ENCODE peak calls at places on chromosomes 6 and 20, in four cellular contexts. One of them, this sample, is unnamed.

GRCh38 chr20:33812673-33813462 is 1.7 kb downstream of the CHMP4B start:
- DNase-seq in prostate gland: no peak
- DNase-seq in osteocyte: no peak
- DNase-seq in HFFc6: no peak
- DNase-seq in this sample: no peak

GRCh38 chr6:109290143-109290931 is 91.9 kb downstream of the CD164 start:
- DNase-seq in osteocyte: no peak
- DNase-seq in HFFc6: no peak
- DNase-seq in prostate gland: no peak
- DNase-seq in this sample: no peak

GRCh38 chr6:157487110-157487773 is 106.3 kb downstream of the ZDHHC14 start:
- DNase-seq in prostate gland: no peak
- DNase-seq in osteocyte: no peak
- DNase-seq in HFFc6: no peak
- DNase-seq in this sample: no peak

GRCh38 chr6:74870403-74870802 is 335.4 kb downstream of the COL12A1 start:
- DNase-seq in prostate gland: no peak
- DNase-seq in HFFc6: no peak
- DNase-seq in osteocyte: no peak
- DNase-seq in this sample: no peak

GRCh38 chr6:144582939-144583613 is 297.9 kb downstream of the UTRN start:
- DNase-seq in osteocyte: no peak
- DNase-seq in HFFc6: no peak
- DNase-seq in prostate gland: peak
- DNase-seq in this sample: no peak

GRCh38 chr20:53071833-53072232 is 99.7 kb downstream of the TSHZ2 start:
- DNase-seq in HFFc6: no peak
- DNase-seq in prostate gland: no peak
- DNase-seq in osteocyte: no peak
- DNase-seq in this sample: no peak

GRCh38 chr20:19566226-19566960 is 191.7 kb upstream of the RIN2 start:
- DNase-seq in HFFc6: no peak
- DNase-seq in prostate gland: no peak
- DNase-seq in osteocyte: no peak
- DNase-seq in this sample: no peak

GRCh38 chr20:35947489-35947888 is 6.8 kb downstream of the SCAND1 start:
- DNase-seq in osteocyte: no peak
- DNase-seq in HFFc6: peak
- DNase-seq in prostate gland: no peak
- DNase-seq in this sample: no peak

GRCh38 chr6:24719125-24719931 is at the start of gene C6orf62:
- DNase-seq in osteocyte: no peak
- DNase-seq in prostate gland: no peak
- DNase-seq in HFFc6: peak
- DNase-seq in this sample: no peak

GRCh38 chr6:128520436-128521301 is at the start of gene PTPRK:
- DNase-seq in prostate gland: peak
- DNase-seq in HFFc6: peak
- DNase-seq in osteocyte: peak
- DNase-seq in this sample: peak

GRCh38 chr20:47496118-47496517 is 5.6 kb upstream of the NCOA3 start:
- DNase-seq in prostate gland: no peak
- DNase-seq in osteocyte: no peak
- DNase-seq in HFFc6: no peak
- DNase-seq in this sample: no peak

GRCh38 chr20:59170406-59171349 is 7.1 kb downstream of the ZNF831 start:
- DNase-seq in HFFc6: no peak
- DNase-seq in prostate gland: no peak
- DNase-seq in osteocyte: no peak
- DNase-seq in this sample: no peak

GRCh38 chr20:9294081-9294480 is 220.3 kb upstream of the LAMP5 start:
- DNase-seq in HFFc6: peak
- DNase-seq in osteocyte: no peak
- DNase-seq in prostate gland: no peak
- DNase-seq in this sample: no peak

GRCh38 chr6:55898342-55898741 is 23.0 kb upstream of the BMP5 start:
- DNase-seq in HFFc6: no peak
- DNase-seq in osteocyte: no peak
- DNase-seq in prostate gland: no peak
- DNase-seq in this sample: no peak

GRCh38 chr6:33213166-33213988 is 5.1 kb downstream of the RING1 start:
- DNase-seq in osteocyte: no peak
- DNase-seq in HFFc6: no peak
- DNase-seq in prostate gland: no peak
- DNase-seq in this sample: no peak

GRCh38 chr6:116507324-116507723 is 4.1 kb upstream of the CALHM5 start:
- DNase-seq in prostate gland: no peak
- DNase-seq in HFFc6: peak
- DNase-seq in osteocyte: no peak
- DNase-seq in this sample: no peak

GRCh38 chr6:133756046-133756445 is 132.9 kb upstream of the TCF21 start:
- DNase-seq in HFFc6: peak
- DNase-seq in osteocyte: no peak
- DNase-seq in prostate gland: no peak
- DNase-seq in this sample: no peak

GRCh38 chr20:57654998-57655811 is 35.0 kb upstream of the ZBP1 start:
- DNase-seq in prostate gland: peak
- DNase-seq in osteocyte: peak
- DNase-seq in HFFc6: no peak
- DNase-seq in this sample: peak

GRCh38 chr6:42010185-42010872 is 40.0 kb upstream of the TAF8 start:
- DNase-seq in HFFc6: no peak
- DNase-seq in osteocyte: no peak
- DNase-seq in prostate gland: no peak
- DNase-seq in this sample: peak

GRCh38 chr20:1144401-1145172 is 26.2 kb downstream of the PSMF1 start:
- DNase-seq in osteocyte: no peak
- DNase-seq in HFFc6: no peak
- DNase-seq in prostate gland: no peak
- DNase-seq in this sample: no peak

GRCh38 chr6:33118525-33119123 is 42.8 kb downstream of the HLA-DPB1 start:
- DNase-seq in HFFc6: peak
- DNase-seq in prostate gland: peak
- DNase-seq in osteocyte: no peak
- DNase-seq in this sample: no peak

GRCh38 chr20:3067139-3068009 is 4.0 kb upstream of the OXT start:
- DNase-seq in osteocyte: no peak
- DNase-seq in HFFc6: no peak
- DNase-seq in prostate gland: no peak
- DNase-seq in this sample: peak

GRCh38 chr20:3071610-3072529 is at the start of gene OXT:
- DNase-seq in prostate gland: peak
- DNase-seq in HFFc6: no peak
- DNase-seq in osteocyte: no peak
- DNase-seq in this sample: peak

GRCh38 chr20:3071266-3071609 is 182 bp upstream of the OXT start:
- DNase-seq in HFFc6: no peak
- DNase-seq in osteocyte: no peak
- DNase-seq in prostate gland: no peak
- DNase-seq in this sample: no peak

GRCh38 chr20:3068075-3068474 is 3.3 kb upstream of the OXT start:
- DNase-seq in prostate gland: no peak
- DNase-seq in HFFc6: no peak
- DNase-seq in osteocyte: no peak
- DNase-seq in this sample: peak

DNA sequence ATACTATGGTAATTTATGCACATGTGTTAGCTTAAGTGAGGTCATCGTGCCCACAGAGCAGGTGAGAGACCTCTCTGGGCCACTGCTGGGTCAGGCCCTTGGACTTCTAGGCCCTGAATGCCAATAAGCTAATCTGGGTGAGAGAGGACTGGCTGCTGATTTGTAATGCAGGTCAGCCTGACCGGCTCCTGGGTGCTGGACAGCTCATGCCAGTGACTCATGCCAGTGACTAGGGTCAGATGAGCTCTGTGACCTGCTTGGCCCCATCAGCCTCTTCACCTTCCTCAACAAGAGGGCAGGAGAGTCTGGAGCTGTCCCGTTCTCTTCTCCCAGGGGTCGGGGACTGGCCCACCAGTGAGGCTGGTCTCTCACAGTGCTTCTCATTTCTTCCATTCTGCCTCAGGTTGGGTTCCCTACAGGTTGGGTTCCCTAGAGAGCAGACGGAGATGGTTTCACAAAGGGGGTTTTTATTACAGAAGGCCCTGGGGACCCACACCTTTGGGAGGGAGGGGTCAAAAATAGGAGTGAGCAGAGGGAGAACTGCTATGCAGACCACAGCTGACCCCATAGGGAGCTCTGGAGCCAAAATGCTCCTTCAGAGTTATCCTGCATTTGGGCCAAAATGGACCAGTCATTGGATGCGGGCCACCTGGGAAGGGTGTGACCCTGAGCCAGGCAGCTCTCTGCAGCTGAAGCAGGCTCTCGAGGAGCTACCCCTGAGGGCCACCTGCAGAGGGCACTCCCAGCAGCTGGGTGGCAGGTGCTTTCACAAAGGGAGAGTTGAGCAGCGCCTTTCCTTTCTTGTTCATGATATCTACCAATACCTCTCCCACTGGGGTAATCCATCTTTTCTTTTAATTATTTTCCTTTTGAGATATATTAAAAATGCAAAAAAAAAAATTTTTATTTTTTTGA is 2.2 kb upstream of the OXT start:
- DNase-seq in prostate gland: no peak
- DNase-seq in HFFc6: peak
- DNase-seq in osteocyte: no peak
- DNase-seq in this sample: peak
- TF ChIP-seq CTCF in prostate gland: no peak
- TF ChIP-seq CTCF in HFFc6: no peak
- TF ChIP-seq CTCF in osteocyte: no peak
- TF ChIP-seq CTCF in this sample: no peak

GRCh38 chr6:20401403-20402180 is at the start of gene E2F3:
- DNase-seq in prostate gland: peak
- DNase-seq in osteocyte: peak
- DNase-seq in HFFc6: peak
- DNase-seq in this sample: peak

GRCh38 chr6:20399518-20399917 is 2.2 kb upstream of the E2F3 start:
- DNase-seq in HFFc6: no peak
- DNase-seq in osteocyte: no peak
- DNase-seq in prostate gland: no peak
- DNase-seq in this sample: no peak

GRCh38 chr6:20403080-20403765 is 1.5 kb downstream of the E2F3 start:
- DNase-seq in osteocyte: peak
- DNase-seq in prostate gland: peak
- DNase-seq in HFFc6: peak
- DNase-seq in this sample: no peak

GRCh38 chr6:20402181-20403079 is 751 bp downstream of the E2F3 start:
- DNase-seq in HFFc6: no peak
- DNase-seq in prostate gland: peak
- DNase-seq in osteocyte: no peak
- DNase-seq in this sample: no peak

GRCh38 chr6:20400476-20401402 is 940 bp upstream of the E2F3 start:
- DNase-seq in osteocyte: no peak
- DNase-seq in HFFc6: peak
- DNase-seq in prostate gland: no peak
- DNase-seq in this sample: no peak
- TF ChIP-seq CTCF in osteocyte: peak
- TF ChIP-seq CTCF in HFFc6: peak
- TF ChIP-seq CTCF in prostate gland: peak
- TF ChIP-seq CTCF in this sample: peak

DNA sequence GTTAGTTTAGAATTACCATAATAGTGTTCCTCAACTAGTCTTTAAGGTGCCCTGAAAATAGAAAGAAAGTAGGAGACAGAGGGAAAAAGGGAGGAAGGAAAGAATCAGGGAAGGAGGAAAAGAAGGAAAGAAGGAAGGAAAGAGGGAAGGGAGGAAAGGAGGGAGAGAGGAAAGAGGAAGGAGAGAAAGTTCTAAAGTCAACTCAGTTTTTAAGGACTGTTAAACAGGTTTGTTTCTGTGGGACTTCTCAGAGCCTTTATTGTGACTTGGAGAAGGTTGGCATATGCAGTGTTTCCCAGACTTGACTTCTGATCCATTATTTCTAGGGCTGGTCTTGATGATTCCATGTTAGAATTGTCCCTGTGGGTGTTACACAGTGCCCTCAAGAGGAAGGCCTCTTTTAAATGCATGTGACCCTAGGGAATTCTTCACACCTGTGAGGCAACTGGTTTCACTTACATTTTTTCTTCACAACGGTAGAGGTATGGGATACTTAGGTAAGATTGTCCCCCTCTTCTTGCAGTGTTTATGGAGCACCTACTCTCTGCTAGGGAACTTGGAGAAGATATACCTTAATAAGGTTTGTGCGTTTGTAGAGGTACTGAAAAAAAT is 132.7 kb upstream of the GMDS start:
- DNase-seq in osteocyte: no peak
- DNase-seq in prostate gland: no peak
- DNase-seq in HFFc6: no peak
- DNase-seq in this sample: no peak
- TF ChIP-seq CTCF in osteocyte: no peak
- TF ChIP-seq CTCF in prostate gland: no peak
- TF ChIP-seq CTCF in HFFc6: no peak
- TF ChIP-seq CTCF in this sample: no peak

GRCh38 chr6:105639124-105639523 is 236.2 kb upstream of the PREP start:
- DNase-seq in osteocyte: no peak
- DNase-seq in HFFc6: no peak
- DNase-seq in prostate gland: no peak
- DNase-seq in this sample: no peak
- TF ChIP-seq CTCF in osteocyte: no peak
- TF ChIP-seq CTCF in HFFc6: no peak
- TF ChIP-seq CTCF in prostate gland: no peak
- TF ChIP-seq CTCF in this sample: no peak

GRCh38 chr6:90177544-90178293 is 118.9 kb downstream of the BACH2 start:
- DNase-seq in HFFc6: no peak
- DNase-seq in osteocyte: no peak
- DNase-seq in prostate gland: no peak
- DNase-seq in this sample: no peak

GRCh38 chr6:90180526-90180925 is 116.1 kb downstream of the BACH2 start:
- DNase-seq in osteocyte: no peak
- DNase-seq in prostate gland: no peak
- DNase-seq in HFFc6: no peak
- DNase-seq in this sample: no peak

GRCh38 chr6:90178294-90178678 is 118.4 kb downstream of the BACH2 start:
- DNase-seq in HFFc6: no peak
- DNase-seq in osteocyte: no peak
- DNase-seq in prostate gland: no peak
- DNase-seq in this sample: no peak

GRCh38 chr6:90175627-90176538 is 120.8 kb downstream of the BACH2 start:
- DNase-seq in prostate gland: peak
- DNase-seq in HFFc6: no peak
- DNase-seq in osteocyte: no peak
- DNase-seq in this sample: no peak

GRCh38 chr6:90179190-90180169 is 117.2 kb downstream of the BACH2 start:
- DNase-seq in HFFc6: no peak
- DNase-seq in prostate gland: no peak
- DNase-seq in osteocyte: no peak
- DNase-seq in this sample: no peak
- TF ChIP-seq CTCF in HFFc6: peak
- TF ChIP-seq CTCF in prostate gland: peak
- TF ChIP-seq CTCF in osteocyte: peak
- TF ChIP-seq CTCF in this sample: peak

DNA sequence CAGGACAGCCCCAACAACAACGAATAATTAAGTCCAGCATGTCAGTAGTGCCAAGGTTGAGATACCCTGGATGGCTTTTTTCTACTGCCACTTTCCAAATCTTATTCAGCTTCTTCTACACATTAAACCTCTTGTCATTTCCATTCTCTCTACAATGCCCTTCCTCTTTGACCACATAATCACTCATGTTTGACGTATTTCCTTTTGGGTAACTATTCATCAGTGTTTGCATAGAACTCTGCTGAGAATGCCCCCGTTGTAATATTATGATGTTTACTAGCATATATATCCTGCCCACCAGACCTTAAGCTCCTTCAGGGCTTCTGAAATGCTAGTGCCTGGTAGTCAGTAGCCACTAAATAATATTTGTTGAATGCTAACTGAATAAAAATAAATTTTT is 515.3 kb upstream of the RNF217 start:
- DNase-seq in HFFc6: no peak
- DNase-seq in osteocyte: no peak
- DNase-seq in prostate gland: no peak
- DNase-seq in this sample: no peak
- TF ChIP-seq CTCF in HFFc6: no peak
- TF ChIP-seq CTCF in osteocyte: no peak
- TF ChIP-seq CTCF in prostate gland: no peak
- TF ChIP-seq CTCF in this sample: no peak